ENCODE peak calls at places on chromosomes 16 and 17, in five cellular contexts. One of them, this sample, is unnamed.
A peak's percentile ranks its signal among the peaks of the same experiment; 100 is the strongest.

GRCh38 chr16:69929480-69929879 is 21.7 kb upstream of the CLEC18A start:
- DNase-seq in IMR-90: no peak
- DNase-seq in mesendoderm: no peak
- DNase-seq in mesenchymal stem cell: no peak
- DNase-seq in H9: no peak
- DNase-seq in this sample: no peak

GRCh38 chr16:27308792-27309191 is 5.0 kb upstream of the IL4R start:
- DNase-seq in IMR-90: no peak
- DNase-seq in mesendoderm: no peak
- DNase-seq in mesenchymal stem cell: no peak
- DNase-seq in H9: no peak
- DNase-seq in this sample: no peak

GRCh38 chr16:35140293-35140986 is 1681.0 kb downstream of the TP53TG3F start:
- DNase-seq in IMR-90: no peak
- DNase-seq in mesendoderm: no peak
- DNase-seq in mesenchymal stem cell: no peak
- DNase-seq in H9: no peak
- DNase-seq in this sample: no peak

GRCh38 chr16:86895609-86896008 is 317.3 kb downstream of the FOXL1 start:
- DNase-seq in IMR-90: no peak
- DNase-seq in mesendoderm: no peak
- DNase-seq in mesenchymal stem cell: no peak
- DNase-seq in H9: no peak
- DNase-seq in this sample: no peak

GRCh38 chr17:32335647-32336046 is 6.3 kb downstream of the C17orf75 start:
- DNase-seq in IMR-90: peak; percentile 58
- DNase-seq in mesendoderm: no peak
- DNase-seq in mesenchymal stem cell: peak; percentile 61
- DNase-seq in H9: no peak
- DNase-seq in this sample: no peak

GRCh38 chr16:74296465-74297295 is at the start of gene PSMD7:
- DNase-seq in IMR-90: peak; percentile 85
- DNase-seq in mesendoderm: peak; percentile 95
- DNase-seq in mesenchymal stem cell: peak; percentile 94
- DNase-seq in H9: peak; percentile 91
- DNase-seq in this sample: peak; percentile 77

GRCh38 chr17:43405861-43406260 is 7.1 kb downstream of the ARL4D start:
- DNase-seq in IMR-90: no peak
- DNase-seq in mesendoderm: no peak
- DNase-seq in mesenchymal stem cell: no peak
- DNase-seq in H9: no peak
- DNase-seq in this sample: no peak

GRCh38 chr17:62067165-62068145 is 2.4 kb upstream of the MED13 start:
- DNase-seq in IMR-90: no peak
- DNase-seq in mesendoderm: peak; percentile 51
- DNase-seq in mesenchymal stem cell: no peak
- DNase-seq in H9: peak; percentile 62
- DNase-seq in this sample: no peak

GRCh38 chr17:57215317-57215716 is 41.0 kb upstream of the MSI2 start:
- DNase-seq in IMR-90: no peak
- DNase-seq in mesendoderm: no peak
- DNase-seq in mesenchymal stem cell: peak; percentile 12
- DNase-seq in H9: no peak
- DNase-seq in this sample: no peak

GRCh38 chr17:65078441-65079160 is 22.1 kb upstream of the GNA13 start:
- DNase-seq in IMR-90: peak; percentile 78
- DNase-seq in mesendoderm: no peak
- DNase-seq in mesenchymal stem cell: peak; percentile 91
- DNase-seq in H9: no peak
- DNase-seq in this sample: no peak

GRCh38 chr16:27718136-27718766 is 168.3 kb downstream of the KATNIP start:
- DNase-seq in IMR-90: no peak
- DNase-seq in mesendoderm: no peak
- DNase-seq in mesenchymal stem cell: no peak
- DNase-seq in H9: no peak
- DNase-seq in this sample: no peak

GRCh38 chr17:56929362-56929969 is 15.6 kb upstream of the TRIM25 start:
- DNase-seq in IMR-90: no peak
- DNase-seq in mesendoderm: peak; percentile 68
- DNase-seq in mesenchymal stem cell: no peak
- DNase-seq in H9: no peak
- DNase-seq in this sample: no peak

GRCh38 chr17:17089796-17090641 is 47.8 kb downstream of the MPRIP start:
- DNase-seq in IMR-90: no peak
- DNase-seq in mesendoderm: no peak
- DNase-seq in mesenchymal stem cell: no peak
- DNase-seq in H9: no peak
- DNase-seq in this sample: no peak

GRCh38 chr17:63834431-63835166 is 7.1 kb upstream of the FTSJ3 start:
- DNase-seq in IMR-90: peak; percentile 85
- DNase-seq in mesendoderm: peak; percentile 95
- DNase-seq in mesenchymal stem cell: peak; percentile 89
- DNase-seq in H9: peak; percentile 92
- DNase-seq in this sample: peak; percentile 48

DNA sequence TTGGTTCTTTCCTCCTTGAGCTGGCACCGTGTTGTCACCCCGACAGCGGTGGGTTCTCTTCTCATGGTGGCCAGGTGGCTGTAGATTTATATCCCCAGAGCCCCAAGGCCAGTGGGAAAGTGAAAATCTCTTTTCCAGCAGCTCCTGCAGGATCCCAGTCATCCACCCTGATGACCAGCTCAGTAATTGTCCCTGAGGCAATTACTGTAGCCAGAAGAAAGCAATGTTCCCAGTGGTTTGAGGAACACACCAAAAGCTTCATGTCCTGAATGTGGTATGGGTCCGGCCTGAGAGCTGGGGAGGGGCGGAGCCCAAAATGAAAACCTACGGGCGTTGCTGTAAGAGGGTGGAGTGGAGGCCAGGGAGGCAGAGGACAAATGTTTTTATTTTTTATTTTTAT is 69.0 kb downstream of the WSB1 start:
- DNase-seq in IMR-90: no peak
- DNase-seq in mesendoderm: no peak
- DNase-seq in mesenchymal stem cell: no peak
- DNase-seq in H9: no peak
- DNase-seq in this sample: no peak
- H2BK5ac ChIP-seq in IMR-90: no peak overlapping the region
- H2BK5ac ChIP-seq in mesendoderm: no peak overlapping the region
- H2BK5ac ChIP-seq in mesenchymal stem cell: no peak overlapping the region
- H2BK5ac ChIP-seq in H9: no peak overlapping the region
- H2BK5ac ChIP-seq in this sample: no peak overlapping the region

GRCh38 chr17:73613271-73613941 is 30.8 kb downstream of the SDK2 start:
- DNase-seq in IMR-90: no peak
- DNase-seq in mesendoderm: peak; percentile 91
- DNase-seq in mesenchymal stem cell: no peak
- DNase-seq in H9: peak; percentile 97
- DNase-seq in this sample: peak; percentile 93

GRCh38 chr17:73611630-73612029 is 32.6 kb downstream of the SDK2 start:
- DNase-seq in IMR-90: no peak
- DNase-seq in mesendoderm: no peak
- DNase-seq in mesenchymal stem cell: no peak
- DNase-seq in H9: no peak
- DNase-seq in this sample: no peak

GRCh38 chr17:73616120-73616872 is 27.9 kb downstream of the SDK2 start:
- DNase-seq in IMR-90: no peak
- DNase-seq in mesendoderm: no peak
- DNase-seq in mesenchymal stem cell: peak; percentile 46
- DNase-seq in H9: no peak
- DNase-seq in this sample: no peak

GRCh38 chr17:73612074-73612473 is 32.2 kb downstream of the SDK2 start:
- DNase-seq in IMR-90: no peak
- DNase-seq in mesendoderm: no peak
- DNase-seq in mesenchymal stem cell: no peak
- DNase-seq in H9: no peak
- DNase-seq in this sample: no peak

GRCh38 chr17:73613947-73614655 is 30.1 kb downstream of the SDK2 start:
- DNase-seq in IMR-90: no peak
- DNase-seq in mesendoderm: peak; percentile 76
- DNase-seq in mesenchymal stem cell: no peak
- DNase-seq in H9: peak; percentile 80
- DNase-seq in this sample: peak; percentile 64
- H2BK5ac ChIP-seq in IMR-90: no peak overlapping the region
- H2BK5ac ChIP-seq in mesendoderm: peak overlapping the region; percentile 82
- H2BK5ac ChIP-seq in mesenchymal stem cell: no peak overlapping the region
- H2BK5ac ChIP-seq in H9: no peak overlapping the region
- H2BK5ac ChIP-seq in this sample: peak overlapping the region; percentile 100

GRCh38 chr17:48374650-48375230 is 55.3 kb downstream of the SKAP1 start:
- DNase-seq in IMR-90: no peak
- DNase-seq in mesendoderm: peak; percentile 57
- DNase-seq in mesenchymal stem cell: peak; percentile 14
- DNase-seq in H9: peak; percentile 74
- DNase-seq in this sample: no peak

GRCh38 chr17:48376926-48377325 is 53.1 kb downstream of the SKAP1 start:
- DNase-seq in IMR-90: no peak
- DNase-seq in mesendoderm: no peak
- DNase-seq in mesenchymal stem cell: no peak
- DNase-seq in H9: no peak
- DNase-seq in this sample: no peak

GRCh38 chr17:48373882-48374281 is 56.1 kb downstream of the SKAP1 start:
- DNase-seq in IMR-90: no peak
- DNase-seq in mesendoderm: no peak
- DNase-seq in mesenchymal stem cell: no peak
- DNase-seq in H9: no peak
- DNase-seq in this sample: no peak

GRCh38 chr17:48373130-48373844 is 56.7 kb downstream of the SKAP1 start:
- DNase-seq in IMR-90: no peak
- DNase-seq in mesendoderm: no peak
- DNase-seq in mesenchymal stem cell: no peak
- DNase-seq in H9: no peak
- DNase-seq in this sample: no peak

GRCh38 chr17:48375356-48375755 is 54.7 kb downstream of the SKAP1 start:
- DNase-seq in IMR-90: peak; percentile 35
- DNase-seq in mesendoderm: no peak
- DNase-seq in mesenchymal stem cell: peak; percentile 76
- DNase-seq in H9: no peak
- DNase-seq in this sample: no peak
- H2BK5ac ChIP-seq in IMR-90: no peak overlapping the region
- H2BK5ac ChIP-seq in mesendoderm: no peak overlapping the region
- H2BK5ac ChIP-seq in mesenchymal stem cell: no peak overlapping the region
- H2BK5ac ChIP-seq in H9: no peak overlapping the region
- H2BK5ac ChIP-seq in this sample: no peak overlapping the region

GRCh38 chr17:48544356-48545021 is 420 bp downstream of the HOXB2 start:
- DNase-seq in IMR-90: peak; percentile 93
- DNase-seq in mesendoderm: no peak
- DNase-seq in mesenchymal stem cell: peak; percentile 90
- DNase-seq in H9: peak; percentile 79
- DNase-seq in this sample: no peak
- H2BK5ac ChIP-seq in IMR-90: peak overlapping the region; percentile 96
- H2BK5ac ChIP-seq in mesendoderm: no peak overlapping the region
- H2BK5ac ChIP-seq in mesenchymal stem cell: peak overlapping the region; percentile 97
- H2BK5ac ChIP-seq in H9: no peak overlapping the region
- H2BK5ac ChIP-seq in this sample: no peak overlapping the region

DNA sequence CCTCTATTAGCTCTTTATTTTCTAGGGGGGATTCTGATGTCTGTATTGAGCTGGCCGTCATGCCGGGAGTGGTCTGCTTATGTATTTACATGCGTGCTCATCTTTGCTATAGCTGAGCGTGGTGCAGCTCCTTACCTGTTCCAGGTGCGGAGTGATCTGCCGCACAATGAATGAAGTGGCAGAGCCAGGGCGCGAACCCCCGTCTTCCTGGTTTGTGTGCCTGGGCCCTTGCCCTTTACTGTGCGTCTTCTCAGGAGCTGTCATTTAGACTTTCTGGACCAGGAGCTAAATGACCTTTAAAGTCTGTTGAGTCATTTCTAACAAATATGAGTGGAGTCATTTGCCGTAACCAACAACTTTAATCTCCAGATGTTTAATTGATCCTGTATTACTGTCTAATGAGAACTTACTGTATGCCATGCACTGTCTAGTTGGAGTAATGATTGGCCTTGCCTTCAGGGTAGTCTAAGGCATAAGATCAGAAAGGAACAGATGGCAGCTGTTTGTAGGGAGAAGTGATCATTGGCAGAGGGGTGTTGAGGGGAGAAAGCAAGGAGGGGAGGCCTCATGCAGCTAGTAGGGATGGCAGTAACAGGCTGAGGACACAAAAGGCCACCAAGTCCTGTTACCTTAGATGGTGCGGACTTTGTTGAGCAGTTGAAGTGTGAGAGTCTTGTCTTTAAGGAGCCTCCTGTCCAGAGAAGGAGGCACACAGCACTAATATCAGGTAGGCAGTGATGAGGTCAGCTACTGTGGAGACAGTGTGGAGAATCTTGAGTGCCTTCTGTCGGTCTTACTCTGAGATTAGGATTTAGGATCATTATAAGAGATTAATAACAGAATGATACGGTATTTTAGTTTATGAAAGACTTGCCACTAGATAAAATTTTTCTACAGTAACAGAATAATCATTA is 53.9 kb downstream of the USP10 start:
- DNase-seq in IMR-90: no peak
- DNase-seq in mesendoderm: no peak
- DNase-seq in mesenchymal stem cell: peak; percentile 18
- DNase-seq in H9: no peak
- DNase-seq in this sample: no peak
- H2BK5ac ChIP-seq in IMR-90: no peak overlapping the region
- H2BK5ac ChIP-seq in mesendoderm: no peak overlapping the region
- H2BK5ac ChIP-seq in mesenchymal stem cell: no peak overlapping the region
- H2BK5ac ChIP-seq in H9: no peak overlapping the region
- H2BK5ac ChIP-seq in this sample: no peak overlapping the region